ENCODE peak calls at places on chromosomes 2 and 18, in nine cellular contexts. W is HCT116, L is GM12878, Y is GM12891, X is K562, P is transverse colon, K is GM12892, I is prostate gland, J is H1. R is an unnamed sample.

GRCh38 chr2:42834161-42834560 is 41.8 kb upstream of the HAAO start:
- DNase-seq in P (no peak), X (no peak), Y (no peak), J (peak; percentile 31), W (no peak), I (no peak), K (no peak), L (no peak), R (no peak)

GRCh38 chr2:229319558-229319957 is 48.5 kb upstream of the PID1 start:
- DNase-seq in J (no peak), Y (no peak), L (no peak), X (no peak), P (no peak), K (no peak), W (no peak), I (no peak), R (no peak)

GRCh38 chr18:58544616-58545337 is 84.1 kb downstream of the ALPK2 start:
- DNase-seq in L (no peak), W (no peak), X (no peak), P (no peak), I (no peak), J (no peak), Y (no peak), K (no peak), R (no peak)

GRCh38 chr2:158507141-158507540 is 50.4 kb downstream of the PKP4 start:
- DNase-seq in I (no peak), Y (no peak), J (no peak), X (no peak), L (no peak), K (no peak), W (no peak), P (no peak), R (no peak)

GRCh38 chr2:225367482-225367881 is 32.0 kb upstream of the NYAP2 start:
- DNase-seq in J (no peak), L (no peak), K (no peak), I (no peak), X (no peak), P (no peak), Y (no peak), W (no peak), R (no peak)

GRCh38 chr18:67961701-67962440 is 445.4 kb upstream of the DSEL start:
- DNase-seq in J (no peak), P (no peak), Y (no peak), W (no peak), K (no peak), L (no peak), X (no peak), I (no peak), R (no peak)

GRCh38 chr2:221529177-221529942 is 42.7 kb downstream of the EPHA4 start:
- DNase-seq in I (no peak), Y (no peak), X (no peak), W (no peak), P (peak; percentile 38), L (no peak), K (no peak), J (no peak), R (no peak)

GRCh38 chr2:46328316-46328715 is 31.1 kb downstream of the EPAS1 start:
- DNase-seq in Y (no peak), L (no peak), W (no peak), P (no peak), X (peak; percentile 40), J (no peak), K (no peak), I (no peak), R (no peak)

GRCh38 chr2:216569765-216570164 is 63.5 kb upstream of the IGFBP2 start:
- DNase-seq in L (no peak), I (no peak), J (no peak), P (no peak), X (no peak), K (no peak), Y (no peak), W (no peak), R (no peak)

GRCh38 chr2:226839960-226840359 is 4.1 kb downstream of the RHBDD1 start:
- DNase-seq in X (no peak), I (no peak), Y (no peak), W (no peak), K (no peak), P (no peak), L (no peak), J (no peak), R (no peak)

GRCh38 chr2:529852-530251 is 147.4 kb downstream of the TMEM18 start:
- DNase-seq in J (no peak), L (no peak), Y (no peak), I (no peak), X (no peak), W (no peak), P (no peak), K (no peak), R (no peak)

GRCh38 chr2:198731842-198732421 is 725.8 kb downstream of the SATB2 start:
- DNase-seq in W (no peak), K (no peak), X (no peak), I (no peak), L (no peak), Y (no peak), J (no peak), P (no peak), R (no peak)

GRCh38 chr2:205778326-205778725 is 96.0 kb downstream of the NRP2 start:
- DNase-seq in L (no peak), J (no peak), K (no peak), P (no peak), I (no peak), X (no peak), Y (no peak), W (no peak), R (no peak)

GRCh38 chr18:64380117-64380516 is 231.2 kb upstream of the LINC00305 start:
- DNase-seq in I (no peak), J (no peak), P (no peak), L (no peak), Y (no peak), W (no peak), X (no peak), K (no peak), R (no peak)

GRCh38 chr2:12715258-12715865 is 1.4 kb upstream of the TRIB2 start:
- DNase-seq in X (peak; percentile 18), Y (no peak), I (no peak), P (no peak), L (no peak), W (no peak), J (no peak), K (no peak), R (no peak)

GRCh38 chr18:7566587-7567486 is at the start of gene PTPRM:
- DNase-seq in L (no peak), K (peak; percentile 46), J (peak; percentile 75), X (peak; percentile 79), W (peak; percentile 1), Y (peak; percentile 72), P (peak; percentile 72), I (peak; percentile 80), R (peak; percentile 97)

GRCh38 chr2:206989306-206989705 is 50.0 kb downstream of the CPO start:
- DNase-seq in L (no peak), X (peak; percentile 42), J (peak; percentile 61), Y (no peak), W (peak; percentile 43), I (no peak), K (peak; percentile 14), P (peak; percentile 14), R (no peak)

GRCh38 chr2:71884303-71885042 is 263.2 kb downstream of the CYP26B1 start:
- DNase-seq in X (peak; percentile 52), W (no peak), I (no peak), J (peak; percentile 6), P (no peak), Y (no peak), L (no peak), K (no peak), R (no peak)

GRCh38 chr2:127173073-127173472 is 47.0 kb downstream of the CYP27C1 start:
- DNase-seq in W (no peak), I (no peak), P (no peak), Y (no peak), L (no peak), J (no peak), X (no peak), K (no peak), R (peak; percentile 83)

GRCh38 chr2:160425794-160426193 is 67.8 kb downstream of the RBMS1 start:
- DNase-seq in J (no peak), W (no peak), I (no peak), L (no peak), Y (no peak), K (no peak), P (no peak), X (no peak), R (no peak)

GRCh38 chr2:160426604-160427003 is 67.0 kb downstream of the RBMS1 start:
- DNase-seq in W (no peak), J (no peak), K (no peak), X (no peak), P (no peak), L (no peak), Y (no peak), I (no peak), R (no peak)

GRCh38 chr2:160429248-160430000 is 64.2 kb downstream of the RBMS1 start:
- DNase-seq in I (no peak), W (peak; percentile 56), J (no peak), P (no peak), Y (no peak), K (no peak), X (peak; percentile 34), L (no peak), R (no peak)

GRCh38 chr2:160428425-160428763 is 65.2 kb downstream of the RBMS1 start:
- DNase-seq in W (no peak), K (no peak), J (no peak), P (no peak), Y (no peak), L (no peak), I (no peak), X (no peak), R (no peak)

GRCh38 chr2:160427629-160428424 is 65.8 kb downstream of the RBMS1 start:
- DNase-seq in W (no peak), P (peak; percentile 29), K (no peak), X (no peak), Y (no peak), L (no peak), J (no peak), I (no peak), R (no peak)
- TF ChIP-seq POLR2AphosphoS5 in W (no peak), P (peak; percentile 64), K (no peak), X (no peak), Y (no peak), L (no peak), J (no peak), I (no peak), R (peak; percentile 58)

GRCh38 chr2:37083873-37084792 is at the start of the genes GPATCH11 and HEATR5B:
- DNase-seq in I (peak; percentile 97), J (peak; percentile 97), X (peak; percentile 98), Y (peak; percentile 83), P (peak; percentile 97), K (peak; percentile 86), L (peak; percentile 95), W (peak; percentile 95), R (peak; percentile 97)
- TF ChIP-seq POLR2A in I (peak; percentile 56), J (no peak), X (peak; percentile 87), Y (peak; percentile 78), P (peak; percentile 70), K (peak; percentile 74), L (peak; percentile 86), W (peak; percentile 58), R (no peak)

GRCh38 chr2:48483916-48484315 is 46.0 kb upstream of the STON1 start:
- DNase-seq in Y (no peak), W (no peak), L (no peak), I (no peak), X (no peak), J (no peak), P (no peak), K (no peak), R (no peak)
- TF ChIP-seq POLR2AphosphoS5 in Y (no peak), W (no peak), L (no peak), I (no peak), X (no peak), J (no peak), P (no peak), K (no peak), R (no peak)

GRCh38 chr2:241451840-241452461 is 56.4 kb downstream of the STK25 start:
- DNase-seq in I (no peak), J (no peak), K (no peak), P (no peak), X (peak; percentile 16), W (no peak), Y (no peak), L (no peak), R (no peak)
- TF ChIP-seq POLR2A in I (no peak), J (no peak), K (no peak), P (no peak), X (no peak), W (no peak), Y (no peak), L (no peak), R (no peak)

R was measured in sigmoid colon.